ENCODE peak calls at places on chromosome 22, in four cellular contexts. J is OCI-LY7, Q is ovary, P is stomach. A is an unnamed sample. For H3K4me1, the result is how much of the 10 kb centered on the place peaks cover.

GRCh38 chr22:23122992-23123803 is 18.6 kb downstream of the RSPH14 start:
- DNase-seq in J (no peak), Q (no peak), P (no peak), A (no peak)

GRCh38 chr22:32571764-32572163 is 97.2 kb downstream of the FBXO7 start:
- DNase-seq in J (no peak), Q (no peak), P (no peak), A (no peak)

GRCh38 chr22:19892925-19893324 is 38.3 kb upstream of the GNB1L start:
- DNase-seq in J (no peak), Q (no peak), P (no peak), A (no peak)

GRCh38 chr22:31520036-31520435 is 23.7 kb downstream of the SFI1 start:
- DNase-seq in J (no peak), Q (no peak), P (no peak), A (no peak)

GRCh38 chr22:33758125-33758483 is 162.2 kb downstream of the LARGE1 start:
- DNase-seq in J (no peak), Q (no peak), P (no peak), A (no peak)

GRCh38 chr22:45008853-45009751 is 703 bp downstream of the PHF21B start:
- DNase-seq in J (peak), Q (peak), P (no peak), A (no peak)

GRCh38 chr22:41925783-41926460 is 684 bp downstream of the TNFRSF13C start:
- DNase-seq in J (peak), Q (no peak), P (peak), A (peak)

GRCh38 chr22:22576244-22576988 is 17.4 kb upstream of the PRAME start:
- DNase-seq in J (peak), Q (peak), P (peak), A (no peak)

GRCh38 chr22:43831561-43832392 is 19.7 kb upstream of the EFCAB6 start:
- DNase-seq in J (no peak), Q (no peak), P (no peak), A (no peak)

GRCh38 chr22:21681566-21682370 is 16.0 kb downstream of the PPIL2 start:
- DNase-seq in J (no peak), Q (no peak), P (no peak), A (no peak)

GRCh38 chr22:48182036-48182435 is 1419.6 kb downstream of the TBC1D22A start:
- DNase-seq in J (no peak), Q (no peak), P (no peak), A (no peak)

GRCh38 chr22:44091021-44091721 is 67.1 kb downstream of the PARVB start:
- DNase-seq in J (peak), Q (no peak), P (no peak), A (no peak)

GRCh38 chr22:32803020-32803758 is 1.7 kb downstream of the TIMP3 start:
- DNase-seq in J (no peak), Q (peak), P (no peak), A (no peak)

GRCh38 chr22:47619631-47620030 is 857.2 kb downstream of the TBC1D22A start:
- DNase-seq in J (no peak), Q (no peak), P (peak), A (no peak)

GRCh38 chr22:33380789-33381530 is 322.8 kb upstream of the SYN3 start:
- DNase-seq in J (no peak), Q (no peak), P (no peak), A (no peak)

GRCh38 chr22:29782061-29782845 is 15.1 kb downstream of the UQCR10 start:
- DNase-seq in J (no peak), Q (peak), P (peak), A (no peak)

GRCh38 chr22:43106302-43106701 is 4.2 kb upstream of the BIK start:
- DNase-seq in J (no peak), Q (no peak), P (no peak), A (no peak)

GRCh38 chr22:31230871-31231621 is 18.9 kb downstream of the LIMK2 start:
- DNase-seq in J (peak), Q (peak), P (peak), A (peak)

GRCh38 chr22:30214703-30215405 is 31.7 kb downstream of the LIF start:
- DNase-seq in J (no peak), Q (no peak), P (no peak), A (no peak)

GRCh38 chr22:47082505-47082904 is 320.1 kb downstream of the TBC1D22A start:
- DNase-seq in J (no peak), Q (no peak), P (no peak), A (no peak)

GRCh38 chr22:19994851-19995610 is 21.6 kb downstream of the ARVCF start:
- DNase-seq in J (no peak), Q (no peak), P (no peak), A (no peak)

DNA sequence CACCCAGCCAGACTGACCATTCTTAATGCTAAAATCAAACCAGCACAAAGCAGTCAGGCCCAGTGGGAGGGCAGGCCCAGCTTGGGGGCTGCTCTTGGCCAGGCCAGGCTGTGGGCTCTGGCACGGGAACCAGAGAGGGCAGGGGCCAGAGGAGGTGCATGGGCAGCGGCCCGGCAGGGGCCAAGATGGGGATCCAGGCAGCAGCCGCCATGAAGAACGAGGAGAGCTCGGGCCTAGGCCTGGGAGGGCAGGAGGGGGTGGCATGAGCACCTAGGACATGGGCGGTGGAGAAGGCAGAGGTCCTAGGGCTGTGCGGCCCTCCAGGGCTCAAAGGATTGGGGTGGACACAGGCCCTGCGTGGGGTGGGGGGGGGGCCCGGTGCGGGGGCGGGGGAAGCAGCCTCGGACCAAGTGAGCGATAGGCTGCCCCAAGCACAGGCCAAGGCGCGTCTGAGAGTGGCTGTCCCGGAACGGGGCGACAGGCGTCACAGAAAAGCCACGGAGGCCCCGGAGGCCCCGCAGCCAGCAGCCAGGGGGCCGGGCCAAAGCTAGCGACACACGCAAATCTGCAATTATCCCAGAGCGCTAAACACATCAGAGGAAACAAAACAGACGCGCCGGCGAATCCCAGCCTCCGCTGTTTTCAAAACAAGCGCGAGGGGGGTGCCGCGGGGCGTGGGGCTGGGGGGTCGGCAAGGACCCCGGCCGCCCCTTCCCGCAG is 8.3 kb downstream of the PLXNB2 start:
- DNase-seq in J (no peak), Q (no peak), P (peak), A (no peak)
- H3K4me1 ChIP-seq in J (half or more), Q (half or more), P (half or more), A (under half)

GRCh38 chr22:46044718-46045458 is 67.9 kb upstream of the WNT7B start:
- DNase-seq in J (no peak), Q (no peak), P (peak), A (peak)

GRCh38 chr22:46047226-46047625 is 70.3 kb upstream of the WNT7B start:
- DNase-seq in J (no peak), Q (peak), P (peak), A (no peak)

GRCh38 chr22:46046299-46046685 is 69.3 kb upstream of the WNT7B start:
- DNase-seq in J (no peak), Q (no peak), P (no peak), A (no peak)

GRCh38 chr22:46043816-46044717 is 67.1 kb upstream of the WNT7B start:
- DNase-seq in J (peak), Q (peak), P (peak), A (no peak)

DNA sequence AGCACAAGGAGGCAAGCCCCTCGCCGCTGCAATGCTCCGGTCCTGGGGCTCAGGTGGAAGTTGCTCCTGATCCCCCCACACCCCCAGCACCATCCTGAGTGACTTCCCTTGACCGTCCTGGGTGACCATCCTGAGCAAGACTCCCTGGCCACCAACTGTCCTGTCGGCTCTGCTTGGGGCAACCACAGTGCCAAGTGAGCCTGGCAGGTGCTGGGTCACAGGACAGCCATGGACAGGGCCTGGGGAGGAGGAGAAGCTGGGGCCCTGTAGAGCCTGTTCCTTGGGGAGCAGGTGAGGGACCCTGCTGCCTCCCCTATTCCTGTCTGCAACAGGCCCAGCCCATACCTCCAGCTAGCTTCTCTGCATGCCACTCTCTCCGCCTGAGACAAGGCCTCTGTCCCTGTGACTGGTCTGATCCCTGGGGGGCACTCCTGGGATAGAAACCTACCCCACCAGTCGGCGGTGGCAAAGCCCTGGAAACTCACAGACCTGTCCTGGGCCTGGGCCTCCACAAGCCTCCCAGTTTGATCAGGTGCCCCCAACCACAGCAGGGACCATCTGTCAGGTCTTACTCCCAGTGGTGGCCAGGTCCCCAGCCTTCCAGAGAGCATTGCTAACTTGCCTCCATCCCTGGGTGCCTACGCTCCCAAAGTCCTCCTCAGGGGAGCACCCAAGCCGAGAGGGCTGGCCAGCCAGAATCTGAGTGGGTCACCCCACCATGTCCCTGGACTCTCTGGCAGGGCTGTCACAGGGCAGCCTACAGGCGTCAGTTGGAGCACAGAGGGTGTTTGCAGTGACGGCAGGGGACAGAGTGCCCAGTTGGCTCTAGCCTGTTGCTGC is 68.7 kb upstream of the WNT7B start:
- DNase-seq in J (no peak), Q (peak), P (peak), A (no peak)
- H3K4me1 ChIP-seq in J (under half), Q (under half), P (half or more), A (under half)

DNA sequence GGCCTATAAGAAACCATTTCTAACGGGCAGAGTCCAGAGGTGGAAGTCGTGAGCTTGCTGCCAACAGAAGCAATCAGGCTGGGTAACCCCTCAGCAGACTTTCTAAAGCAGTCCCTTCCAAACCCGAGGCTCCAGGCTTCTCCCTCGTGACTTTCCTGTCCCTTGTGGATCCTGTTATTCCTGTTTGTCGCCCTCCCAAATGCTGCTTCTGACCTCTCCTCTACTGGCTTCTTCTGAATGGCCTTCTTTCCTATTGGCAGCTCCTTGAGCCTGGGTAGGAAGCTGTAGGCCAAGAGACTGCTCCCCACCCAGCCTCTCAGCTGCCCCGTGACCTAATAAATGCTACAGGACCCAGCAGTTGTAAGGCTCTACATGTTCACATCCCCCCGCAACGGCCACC is 35.0 kb downstream of the MAFF start:
- DNase-seq in J (no peak), Q (no peak), P (peak), A (no peak)
- H3K4me1 ChIP-seq in J (under half), Q (under half), P (half or more), A (under half)

DNA sequence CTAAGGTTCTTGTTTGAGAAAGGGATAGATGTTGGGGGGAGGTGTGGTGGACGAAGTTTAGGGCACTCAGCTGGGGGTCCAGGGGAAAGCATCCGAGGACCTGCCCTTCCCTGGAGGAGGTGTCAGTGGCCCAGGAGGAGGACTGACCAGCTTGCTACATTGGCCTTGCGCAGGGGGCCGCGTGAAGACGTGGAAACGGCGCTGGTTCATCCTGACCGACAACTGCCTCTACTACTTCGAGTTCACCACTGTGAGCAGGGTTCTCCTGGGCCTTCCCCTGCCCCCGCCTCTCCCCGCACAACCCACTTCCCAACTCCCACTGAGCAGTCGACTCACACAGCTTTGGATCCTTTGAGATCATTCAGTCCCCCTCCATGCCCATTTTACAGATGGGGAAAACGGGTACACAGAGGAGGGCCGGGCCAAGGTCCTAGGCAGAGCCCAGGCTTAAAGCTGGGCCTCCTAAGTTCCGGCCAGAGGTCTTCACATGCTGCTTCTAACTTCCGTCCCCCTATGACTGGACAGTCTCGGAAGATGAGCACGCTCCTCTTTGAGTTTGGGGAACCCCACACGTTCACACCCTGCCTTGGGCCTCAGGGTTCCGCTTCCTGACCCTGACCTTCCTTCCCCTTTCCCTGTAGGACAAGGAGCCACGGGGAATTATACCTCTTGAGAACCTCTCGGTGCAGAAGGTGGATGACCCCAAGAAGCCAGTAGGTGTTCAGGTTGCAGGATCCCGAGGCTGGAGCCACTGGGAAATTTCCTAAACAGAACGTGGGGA is 28.7 kb downstream of the CYTH4 start:
- DNase-seq in J (no peak), Q (no peak), P (no peak), A (no peak)
- H3K4me1 ChIP-seq in J (half or more), Q (under half), P (under half), A (half or more)

DNA sequence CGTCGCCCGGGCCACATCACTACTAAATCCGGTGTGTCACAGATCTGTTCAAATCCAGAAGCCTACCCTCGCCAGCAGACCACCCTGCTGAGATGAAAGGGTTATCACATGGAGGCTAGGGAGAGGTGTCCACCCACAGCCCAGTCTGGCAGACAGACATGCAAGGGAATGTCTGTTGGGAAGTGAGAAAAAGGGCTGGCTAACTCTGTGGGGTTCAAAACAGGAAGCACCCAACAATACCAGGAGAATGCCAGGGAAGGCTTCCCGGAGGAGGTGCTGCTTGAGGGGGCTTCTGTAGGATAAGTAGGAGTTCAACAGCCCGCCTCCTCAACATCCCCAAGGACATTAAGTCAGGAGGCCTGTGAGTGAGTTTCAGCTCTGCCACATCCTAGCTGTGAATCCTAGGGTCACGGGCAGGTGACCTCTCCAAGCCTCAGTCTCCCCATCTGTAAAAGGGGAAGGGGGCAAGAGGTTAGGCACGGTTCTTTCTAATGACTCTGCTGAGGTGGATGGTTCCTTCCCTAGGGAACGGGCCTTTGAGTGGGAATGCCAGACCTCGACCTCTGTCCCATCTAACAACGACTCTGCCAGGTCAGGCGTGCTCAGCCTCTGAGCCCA is 1.1 kb downstream of the TPST2 start:
- DNase-seq in J (no peak), Q (no peak), P (no peak), A (no peak)
- H3K4me1 ChIP-seq in J (under half), Q (under half), P (under half), A (under half)

A was measured in effector memory CD4-positive, alpha-beta T cell.